ENCODE peak calls at places on chromosomes 11 and 22, in five cellular contexts. V is right atrium auricular region; Y is fibroblast of the conjunctiva; L is brain microvascular endothelial cell; C is stimulated activated CD4-positive, alpha-beta T cell treated with anti-CD3 and anti-CD28 coated beads, Interleukin-12 subunit alpha, Interleukin-12 subunit beta, amount 100 ng/mL, for 4 hours. Z is an unnamed sample.

GRCh38 chr11:118908931-118909618 is 16.7 kb downstream of the BCL9L start:
- DNase-seq in V (no peak), L (peak), Y (peak), C (no peak), Z (no peak)

GRCh38 chr11:46666516-46666915 is 33.9 kb downstream of the ARHGAP1 start:
- DNase-seq in C (no peak), V (no peak), Y (no peak), L (no peak), Z (no peak)

GRCh38 chr22:37273126-37273845 is 9.0 kb upstream of the CYTH4 start:
- DNase-seq in V (no peak), Y (no peak), L (peak), C (no peak), Z (no peak)

GRCh38 chr11:116432301-116432700 is 340.5 kb downstream of the BUD13 start:
- DNase-seq in V (no peak), C (no peak), L (no peak), Y (no peak), Z (no peak)

GRCh38 chr11:62004473-62004872 is 37.0 kb upstream of the FTH1 start:
- DNase-seq in Y (peak), L (peak), V (peak), C (no peak), Z (peak)

GRCh38 chr11:93524173-93524536 is 19.0 kb downstream of the SMCO4 start:
- DNase-seq in V (no peak), C (no peak), Y (no peak), L (no peak), Z (no peak)

GRCh38 chr11:93491941-93492340 is 51.2 kb downstream of the SMCO4 start:
- DNase-seq in V (no peak), C (no peak), L (no peak), Y (no peak), Z (no peak)

GRCh38 chr11:117830674-117831351 is 6.3 kb upstream of the FXYD2 start:
- DNase-seq in C (no peak), V (no peak), L (no peak), Y (no peak), Z (no peak)

GRCh38 chr11:11407738-11408084 is 54.7 kb upstream of the CSNK2A3 start:
- DNase-seq in V (no peak), L (no peak), C (no peak), Y (no peak), Z (no peak)

GRCh38 chr11:95057959-95058358 is 8.7 kb downstream of the KDM4F start:
- DNase-seq in L (no peak), Y (no peak), V (no peak), C (no peak), Z (no peak)

GRCh38 chr11:106399624-106400023 is 322.2 kb downstream of the AASDHPPT start:
- DNase-seq in L (no peak), V (no peak), Y (no peak), C (no peak), Z (no peak)

GRCh38 chr22:48055827-48056226 is 1293.4 kb downstream of the TBC1D22A start:
- DNase-seq in Y (no peak), V (no peak), C (no peak), L (no peak), Z (no peak)